ENCODE peak calls at places on chromosomes 5 and 9, in eight cellular contexts. One of them, this sample, is unnamed.
A peak's percentile ranks its signal among the peaks of the same experiment; 100 is the strongest.

GRCh38 chr5:91207248-91207647 is 175.9 kb downstream of the ARRDC3 start:
- DNase-seq in left ventricle myocardium inferior: no peak
- DNase-seq in foreskin fibroblast: peak; percentile 69
- DNase-seq in RWPE1: no peak
- DNase-seq in cardiac muscle cell: no peak
- DNase-seq in ovary: no peak
- DNase-seq in gastrocnemius medialis: no peak
- DNase-seq in omental fat pad: no peak
- DNase-seq in this sample: no peak

GRCh38 chr5:32182463-32183081 is 8.5 kb upstream of the GOLPH3 start:
- DNase-seq in left ventricle myocardium inferior: no peak
- DNase-seq in foreskin fibroblast: no peak
- DNase-seq in RWPE1: no peak
- DNase-seq in cardiac muscle cell: no peak
- DNase-seq in ovary: no peak
- DNase-seq in gastrocnemius medialis: no peak
- DNase-seq in omental fat pad: no peak
- DNase-seq in this sample: peak; percentile 57

GRCh38 chr5:4868140-4868735 is 271.9 kb upstream of the ADAMTS16 start:
- DNase-seq in left ventricle myocardium inferior: peak; percentile 41
- DNase-seq in foreskin fibroblast: peak; percentile 28
- DNase-seq in RWPE1: peak; percentile 34
- DNase-seq in cardiac muscle cell: peak; percentile 69
- DNase-seq in ovary: peak; percentile 81
- DNase-seq in gastrocnemius medialis: no peak
- DNase-seq in omental fat pad: peak; percentile 85
- DNase-seq in this sample: peak; percentile 81

GRCh38 chr5:138874771-138875628 is at the start of gene LRRTM2:
- DNase-seq in left ventricle myocardium inferior: no peak
- DNase-seq in foreskin fibroblast: peak; percentile 93
- DNase-seq in RWPE1: no peak
- DNase-seq in cardiac muscle cell: no peak
- DNase-seq in ovary: no peak
- DNase-seq in gastrocnemius medialis: no peak
- DNase-seq in omental fat pad: no peak
- DNase-seq in this sample: no peak

GRCh38 chr5:53194086-53194485 is 84.5 kb upstream of the MOCS2 start:
- DNase-seq in left ventricle myocardium inferior: no peak
- DNase-seq in foreskin fibroblast: peak; percentile 58
- DNase-seq in RWPE1: no peak
- DNase-seq in cardiac muscle cell: no peak
- DNase-seq in ovary: no peak
- DNase-seq in gastrocnemius medialis: no peak
- DNase-seq in omental fat pad: no peak
- DNase-seq in this sample: no peak

GRCh38 chr5:151870820-151871219 is 53.8 kb downstream of the GLRA1 start:
- DNase-seq in left ventricle myocardium inferior: no peak
- DNase-seq in foreskin fibroblast: peak; percentile 30
- DNase-seq in RWPE1: peak; percentile 86
- DNase-seq in cardiac muscle cell: no peak
- DNase-seq in ovary: no peak
- DNase-seq in gastrocnemius medialis: no peak
- DNase-seq in omental fat pad: no peak
- DNase-seq in this sample: no peak

GRCh38 chr5:64746446-64746845 is 22.0 kb downstream of the SREK1IP1 start:
- DNase-seq in left ventricle myocardium inferior: no peak
- DNase-seq in foreskin fibroblast: no peak
- DNase-seq in RWPE1: no peak
- DNase-seq in cardiac muscle cell: no peak
- DNase-seq in ovary: no peak
- DNase-seq in gastrocnemius medialis: no peak
- DNase-seq in omental fat pad: no peak
- DNase-seq in this sample: no peak

GRCh38 chr9:38309324-38310195 is 82.9 kb upstream of the ALDH1B1 start:
- DNase-seq in left ventricle myocardium inferior: no peak
- DNase-seq in foreskin fibroblast: peak; percentile 42
- DNase-seq in RWPE1: no peak
- DNase-seq in cardiac muscle cell: peak; percentile 39
- DNase-seq in ovary: no peak
- DNase-seq in gastrocnemius medialis: no peak
- DNase-seq in omental fat pad: no peak
- DNase-seq in this sample: no peak

GRCh38 chr9:81213456-81213855 is 475.9 kb downstream of the TLE1 start:
- DNase-seq in left ventricle myocardium inferior: no peak
- DNase-seq in foreskin fibroblast: no peak
- DNase-seq in RWPE1: no peak
- DNase-seq in cardiac muscle cell: no peak
- DNase-seq in ovary: no peak
- DNase-seq in gastrocnemius medialis: no peak
- DNase-seq in omental fat pad: no peak
- DNase-seq in this sample: no peak

GRCh38 chr9:131010482-131011273 is 1.7 kb downstream of the LAMC3 start:
- DNase-seq in left ventricle myocardium inferior: no peak
- DNase-seq in foreskin fibroblast: no peak
- DNase-seq in RWPE1: no peak
- DNase-seq in cardiac muscle cell: no peak
- DNase-seq in ovary: no peak
- DNase-seq in gastrocnemius medialis: no peak
- DNase-seq in omental fat pad: no peak
- DNase-seq in this sample: no peak

GRCh38 chr9:116499986-116500871 is 186.9 kb upstream of the TRIM32 start:
- DNase-seq in left ventricle myocardium inferior: no peak
- DNase-seq in foreskin fibroblast: peak; percentile 89
- DNase-seq in RWPE1: peak; percentile 58
- DNase-seq in cardiac muscle cell: no peak
- DNase-seq in ovary: no peak
- DNase-seq in gastrocnemius medialis: no peak
- DNase-seq in omental fat pad: no peak
- DNase-seq in this sample: no peak

DNA sequence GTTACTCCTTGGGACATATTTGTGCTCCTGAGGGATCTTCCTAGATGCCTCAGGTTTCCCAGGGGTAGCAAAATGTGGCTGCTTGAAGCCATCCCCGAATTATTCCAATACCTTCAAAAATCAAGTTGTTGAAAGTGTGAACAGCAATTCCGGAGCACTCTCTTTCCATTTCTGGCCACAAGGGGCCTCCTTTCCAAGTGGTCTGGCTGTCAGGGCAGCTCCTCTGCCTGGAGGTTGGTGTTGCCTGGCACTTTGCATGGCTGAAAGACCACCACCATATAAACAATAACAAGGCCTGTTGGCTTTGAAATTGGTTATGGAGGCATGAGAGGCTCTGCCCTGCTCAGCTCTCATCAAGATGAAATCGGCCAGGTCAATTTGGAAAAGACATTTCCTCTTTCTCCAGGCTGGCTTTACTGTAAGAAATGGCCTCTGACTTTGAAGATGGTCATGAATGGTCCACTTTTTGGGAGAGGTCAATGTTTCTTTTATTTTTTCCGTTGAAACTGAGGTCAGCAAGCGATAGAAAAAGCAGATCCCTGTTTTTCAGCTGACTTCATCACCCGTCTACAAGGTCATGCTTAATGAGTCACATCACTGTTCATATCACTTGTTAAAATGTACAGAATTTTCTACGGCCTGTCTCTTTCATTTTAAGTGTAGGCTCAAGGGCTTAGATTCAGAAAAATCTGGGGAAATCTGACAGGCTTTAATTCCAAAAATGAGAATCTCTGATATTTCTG is 481.1 kb upstream of the ZNF608 start:
- DNase-seq in left ventricle myocardium inferior: no peak
- DNase-seq in foreskin fibroblast: peak; percentile 24
- DNase-seq in RWPE1: no peak
- DNase-seq in cardiac muscle cell: peak; percentile 27
- DNase-seq in ovary: no peak
- DNase-seq in gastrocnemius medialis: no peak
- DNase-seq in omental fat pad: no peak
- DNase-seq in this sample: no peak
- TF ChIP-seq CTCF in left ventricle myocardium inferior: peak; percentile 63
- TF ChIP-seq CTCF in foreskin fibroblast: peak; percentile 48
- TF ChIP-seq CTCF in RWPE1: peak; percentile 19
- TF ChIP-seq CTCF in cardiac muscle cell: peak; percentile 73
- TF ChIP-seq CTCF in ovary: no peak
- TF ChIP-seq CTCF in gastrocnemius medialis: no peak
- TF ChIP-seq CTCF in omental fat pad: no peak
- TF ChIP-seq CTCF in this sample: no peak

GRCh38 chr5:67063055-67063454 is 133.5 kb downstream of the CD180 start:
- DNase-seq in left ventricle myocardium inferior: no peak
- DNase-seq in foreskin fibroblast: no peak
- DNase-seq in RWPE1: no peak
- DNase-seq in cardiac muscle cell: no peak
- DNase-seq in ovary: no peak
- DNase-seq in gastrocnemius medialis: no peak
- DNase-seq in omental fat pad: no peak
- DNase-seq in this sample: no peak

GRCh38 chr5:67063791-67064190 is 132.8 kb downstream of the CD180 start:
- DNase-seq in left ventricle myocardium inferior: no peak
- DNase-seq in foreskin fibroblast: peak; percentile 33
- DNase-seq in RWPE1: peak; percentile 31
- DNase-seq in cardiac muscle cell: no peak
- DNase-seq in ovary: no peak
- DNase-seq in gastrocnemius medialis: no peak
- DNase-seq in omental fat pad: no peak
- DNase-seq in this sample: no peak

GRCh38 chr5:67059747-67060490 is 136.7 kb downstream of the CD180 start:
- DNase-seq in left ventricle myocardium inferior: no peak
- DNase-seq in foreskin fibroblast: peak; percentile 74
- DNase-seq in RWPE1: peak; percentile 49
- DNase-seq in cardiac muscle cell: no peak
- DNase-seq in ovary: no peak
- DNase-seq in gastrocnemius medialis: no peak
- DNase-seq in omental fat pad: no peak
- DNase-seq in this sample: no peak

GRCh38 chr5:67061511-67061910 is 135.1 kb downstream of the CD180 start:
- DNase-seq in left ventricle myocardium inferior: no peak
- DNase-seq in foreskin fibroblast: no peak
- DNase-seq in RWPE1: peak; percentile 36
- DNase-seq in cardiac muscle cell: no peak
- DNase-seq in ovary: no peak
- DNase-seq in gastrocnemius medialis: no peak
- DNase-seq in omental fat pad: no peak
- DNase-seq in this sample: no peak

DNA sequence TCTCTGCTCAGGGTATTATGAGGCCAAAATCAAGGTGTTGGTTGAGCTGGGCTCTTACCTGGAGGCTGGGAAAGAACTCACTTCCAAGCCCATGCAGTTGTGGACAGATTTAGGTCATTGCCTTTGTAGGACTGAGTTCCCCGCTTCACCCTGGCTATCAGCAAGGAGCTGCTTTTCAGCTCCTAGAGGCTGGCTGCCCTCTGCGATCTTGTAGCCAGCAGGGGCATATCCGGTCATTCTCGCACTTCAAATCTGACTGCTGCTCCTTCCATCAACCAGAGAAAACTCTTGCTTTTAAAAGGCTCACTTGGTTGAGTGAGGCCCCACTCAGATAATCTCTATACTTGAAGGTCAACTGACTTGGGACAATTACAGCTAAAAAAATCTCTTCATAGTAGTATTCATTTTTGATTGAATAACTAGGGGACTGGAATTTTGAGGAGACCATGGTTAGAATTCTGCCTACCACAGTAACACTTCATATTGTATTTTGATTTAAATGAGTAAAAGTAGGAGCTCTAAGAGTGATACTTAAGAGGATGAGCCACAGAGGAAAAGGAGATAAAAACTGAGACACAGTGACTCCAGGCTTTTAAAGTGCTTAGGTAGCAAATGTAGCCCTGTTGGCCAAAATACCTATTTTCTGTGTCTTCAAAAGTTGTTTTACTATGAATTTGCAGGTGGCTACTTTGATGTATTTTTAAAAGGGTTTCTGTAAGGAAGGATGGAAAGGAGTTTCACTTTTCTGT is 137.4 kb downstream of the CD180 start:
- DNase-seq in left ventricle myocardium inferior: no peak
- DNase-seq in foreskin fibroblast: peak; percentile 21
- DNase-seq in RWPE1: no peak
- DNase-seq in cardiac muscle cell: peak; percentile 85
- DNase-seq in ovary: no peak
- DNase-seq in gastrocnemius medialis: no peak
- DNase-seq in omental fat pad: no peak
- DNase-seq in this sample: no peak
- TF ChIP-seq CTCF in left ventricle myocardium inferior: peak; percentile 13
- TF ChIP-seq CTCF in foreskin fibroblast: no peak
- TF ChIP-seq CTCF in RWPE1: no peak
- TF ChIP-seq CTCF in cardiac muscle cell: peak; percentile 2
- TF ChIP-seq CTCF in ovary: no peak
- TF ChIP-seq CTCF in gastrocnemius medialis: no peak
- TF ChIP-seq CTCF in omental fat pad: no peak
- TF ChIP-seq CTCF in this sample: no peak

DNA sequence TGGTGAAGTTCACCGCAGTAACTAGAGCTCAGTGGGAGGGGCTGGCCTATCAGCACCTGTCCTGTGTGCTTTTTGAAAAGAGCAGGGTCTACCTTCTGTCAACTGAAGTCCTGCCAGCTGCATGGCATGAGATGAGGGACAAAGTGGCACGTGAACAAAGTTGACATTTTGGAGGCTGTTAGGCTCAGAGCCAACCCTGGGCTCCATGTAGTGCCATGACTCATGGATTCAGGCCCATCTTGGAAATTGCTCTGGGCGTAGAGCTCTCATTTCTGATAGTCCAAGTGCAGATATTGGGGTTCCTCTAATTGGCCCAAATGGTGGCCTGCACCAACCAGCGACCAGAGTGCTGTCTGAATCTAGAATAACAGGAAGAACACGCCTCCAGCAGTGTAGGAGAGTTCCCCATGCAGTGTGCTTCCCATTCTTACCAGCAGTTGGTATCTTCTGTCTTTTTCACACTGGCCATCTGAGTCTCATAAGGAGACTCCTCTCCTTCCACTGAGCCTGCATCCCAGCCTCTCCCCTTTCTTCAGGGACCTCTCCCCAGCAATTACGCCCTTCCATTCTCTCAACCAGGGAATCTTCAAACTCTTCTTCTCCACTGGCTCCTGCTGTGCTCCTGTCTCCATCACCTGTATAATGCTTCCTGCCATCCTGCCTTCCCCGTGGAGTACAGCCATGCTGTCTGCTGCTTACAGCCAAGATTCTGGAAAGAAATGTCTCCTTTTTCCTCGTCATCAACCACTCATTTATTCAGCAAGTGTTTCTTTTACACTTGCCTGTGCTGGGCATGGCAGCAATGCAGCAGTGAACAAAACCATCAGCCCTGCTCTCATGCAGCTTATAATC is 30.4 kb downstream of the IRF1 start:
- DNase-seq in left ventricle myocardium inferior: peak; percentile 45
- DNase-seq in foreskin fibroblast: no peak
- DNase-seq in RWPE1: no peak
- DNase-seq in cardiac muscle cell: no peak
- DNase-seq in ovary: no peak
- DNase-seq in gastrocnemius medialis: no peak
- DNase-seq in omental fat pad: no peak
- DNase-seq in this sample: no peak
- TF ChIP-seq CTCF in left ventricle myocardium inferior: peak; percentile 38
- TF ChIP-seq CTCF in foreskin fibroblast: no peak
- TF ChIP-seq CTCF in RWPE1: no peak
- TF ChIP-seq CTCF in cardiac muscle cell: peak; percentile 9
- TF ChIP-seq CTCF in ovary: no peak
- TF ChIP-seq CTCF in gastrocnemius medialis: peak; percentile 64
- TF ChIP-seq CTCF in omental fat pad: no peak
- TF ChIP-seq CTCF in this sample: no peak

DNA sequence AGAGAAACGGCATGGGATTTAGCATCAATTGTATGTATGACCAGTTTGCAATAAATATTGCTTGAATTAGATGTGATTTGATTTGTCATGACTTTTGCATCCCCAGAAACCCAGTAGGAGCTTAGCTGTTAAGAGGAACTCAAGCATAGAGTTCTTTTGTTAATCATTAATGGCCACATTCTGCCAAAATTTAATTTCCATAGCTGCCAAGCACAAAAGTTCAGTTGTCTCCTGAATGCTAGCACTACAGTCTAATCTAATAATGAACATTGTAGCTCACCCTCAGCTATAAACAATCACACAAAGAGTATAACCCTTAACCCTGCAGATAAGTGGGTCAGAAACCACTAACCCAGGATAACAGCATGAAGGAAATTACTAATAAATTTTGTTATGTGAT is 169.8 kb upstream of the GRAMD2B start:
- DNase-seq in left ventricle myocardium inferior: no peak
- DNase-seq in foreskin fibroblast: no peak
- DNase-seq in RWPE1: no peak
- DNase-seq in cardiac muscle cell: no peak
- DNase-seq in ovary: no peak
- DNase-seq in gastrocnemius medialis: no peak
- DNase-seq in omental fat pad: no peak
- DNase-seq in this sample: no peak
- TF ChIP-seq CTCF in left ventricle myocardium inferior: no peak
- TF ChIP-seq CTCF in foreskin fibroblast: no peak
- TF ChIP-seq CTCF in RWPE1: no peak
- TF ChIP-seq CTCF in cardiac muscle cell: no peak
- TF ChIP-seq CTCF in ovary: no peak
- TF ChIP-seq CTCF in gastrocnemius medialis: no peak
- TF ChIP-seq CTCF in omental fat pad: no peak
- TF ChIP-seq CTCF in this sample: no peak